ENCODE peak calls at places on chromosomes 16 and 17, in nine cellular contexts. H is GM23248; Q is NCI-H1105 treated with DMSO at 0.1 percent for 48 hours; V is AG10803; R is type B pancreatic cell; Y is occipital lobe; J is activated T-cell treated with anti-CD3 and anti-CD28 coated beads, Interleukin-2, amount 50 U/mL, for 24 hours; D is HCT116; F is D341Med. B is an unnamed sample.

GRCh38 chr16:3780570-3780969 is 63.2 kb upstream of the TRAP1 start:
- DNase-seq in H (peak; percentile 18), Q (no peak), V (peak; percentile 10), R (no peak), Y (no peak), J (no peak), D (no peak), F (peak; percentile 47), B (no peak)

GRCh38 chr17:75847595-75848522 is 3.7 kb upstream of the UNC13D start:
- DNase-seq in H (no peak), Q (no peak), V (no peak), R (no peak), Y (no peak), J (no peak), D (no peak), F (no peak), B (no peak)

GRCh38 chr17:71914812-71915211 is 206.0 kb upstream of the SOX9 start:
- DNase-seq in H (no peak), Q (no peak), V (no peak), R (no peak), Y (no peak), J (no peak), D (no peak), F (no peak), B (no peak)

GRCh38 chr16:685967-686366 is 1.8 kb upstream of the JMJD8 start:
- DNase-seq in H (peak; percentile 74), Q (no peak), V (peak; percentile 40), R (no peak), Y (no peak), J (no peak), D (no peak), F (no peak), B (peak; percentile 70)

GRCh38 chr16:82630219-82630618 is 3.5 kb downstream of the CDH13 start:
- DNase-seq in H (peak; percentile 74), Q (no peak), V (peak; percentile 53), R (no peak), Y (no peak), J (no peak), D (no peak), F (no peak), B (no peak)

GRCh38 chr16:86018487-86018886 is 119.5 kb downstream of the IRF8 start:
- DNase-seq in H (peak; percentile 34), Q (no peak), V (no peak), R (no peak), Y (no peak), J (peak; percentile 22), D (no peak), F (no peak), B (no peak)

GRCh38 chr16:80693553-80693952 is 110.8 kb downstream of the CDYL2 start:
- DNase-seq in H (peak; percentile 9), Q (no peak), V (no peak), R (no peak), Y (no peak), J (no peak), D (no peak), F (no peak), B (no peak)

GRCh38 chr17:76458580-76459490 is 5.9 kb upstream of the UBE2O start:
- DNase-seq in H (peak; percentile 44), Q (peak; percentile 4), V (peak; percentile 54), R (no peak), Y (no peak), J (no peak), D (peak; percentile 57), F (peak; percentile 75), B (peak; percentile 87)

GRCh38 chr17:74851612-74852236 is 8.0 kb downstream of the GRIN2C start:
- DNase-seq in H (no peak), Q (peak; percentile 48), V (no peak), R (no peak), Y (no peak), J (no peak), D (no peak), F (no peak), B (no peak)